ENCODE peak calls at places on chromosome 10, in four cellular contexts. E is H9, T is IMR-90, G is mesendoderm. C is an unnamed sample.

GRCh38 chr10:89440262-89440661 is 25.9 kb downstream of the IFIT5 start:
- DNase-seq in E (no peak), T (no peak), G (no peak), C (no peak)

GRCh38 chr10:96838529-96838928 is 6.4 kb downstream of the LCOR start:
- DNase-seq in E (no peak), T (no peak), G (no peak), C (no peak)

GRCh38 chr10:86556933-86557649 is 35.5 kb upstream of the WAPL start:
- DNase-seq in E (no peak), T (no peak), G (no peak), C (no peak)

GRCh38 chr10:133422223-133422820 is 2.1 kb downstream of the SPRN start:
- DNase-seq in E (peak), T (no peak), G (no peak), C (no peak)

GRCh38 chr10:2928219-2928840 is 139.0 kb upstream of the PFKP start:
- DNase-seq in E (peak), T (peak), G (peak), C (peak)

GRCh38 chr10:74794531-74794930 is 31.9 kb upstream of the KAT6B start:
- DNase-seq in E (no peak), T (no peak), G (no peak), C (no peak)

GRCh38 chr10:30434273-30435067 is 486 bp downstream of the MAP3K8 start:
- DNase-seq in E (peak), T (peak), G (peak), C (peak)

GRCh38 chr10:102628451-102628911 is 15.8 kb upstream of the TRIM8 start:
- DNase-seq in E (no peak), T (no peak), G (peak), C (no peak)

GRCh38 chr10:103712898-103713498 is 142.4 kb downstream of the SH3PXD2A start:
- DNase-seq in E (peak), T (peak), G (peak), C (peak)

GRCh38 chr10:90872648-90873020 is 860 bp downstream of the RPP30 start:
- DNase-seq in E (no peak), T (no peak), G (no peak), C (no peak)

GRCh38 chr10:61798711-61799110 is 102.8 kb upstream of the ARID5B start:
- DNase-seq in E (no peak), T (no peak), G (no peak), C (no peak)

GRCh38 chr10:61937631-61938284 is 36.3 kb downstream of the ARID5B start:
- DNase-seq in E (no peak), T (peak), G (peak), C (no peak)

GRCh38 chr10:82162549-82163210 is 287.7 kb downstream of the NRG3 start:
- DNase-seq in E (no peak), T (no peak), G (no peak), C (no peak)

GRCh38 chr10:119404719-119405504 is 137.6 kb downstream of the RGS10 start:
- DNase-seq in E (no peak), T (no peak), G (no peak), C (no peak)

GRCh38 chr10:100311307-100311706 is 18.7 kb downstream of the PKD2L1 start:
- DNase-seq in E (no peak), T (no peak), G (no peak), C (no peak)

GRCh38 chr10:100319736-100320135 is 10.3 kb downstream of the PKD2L1 start:
- DNase-seq in E (no peak), T (no peak), G (no peak), C (no peak)

GRCh38 chr10:100318201-100318600 is 11.8 kb downstream of the PKD2L1 start:
- DNase-seq in E (no peak), T (no peak), G (no peak), C (no peak)

DNA sequence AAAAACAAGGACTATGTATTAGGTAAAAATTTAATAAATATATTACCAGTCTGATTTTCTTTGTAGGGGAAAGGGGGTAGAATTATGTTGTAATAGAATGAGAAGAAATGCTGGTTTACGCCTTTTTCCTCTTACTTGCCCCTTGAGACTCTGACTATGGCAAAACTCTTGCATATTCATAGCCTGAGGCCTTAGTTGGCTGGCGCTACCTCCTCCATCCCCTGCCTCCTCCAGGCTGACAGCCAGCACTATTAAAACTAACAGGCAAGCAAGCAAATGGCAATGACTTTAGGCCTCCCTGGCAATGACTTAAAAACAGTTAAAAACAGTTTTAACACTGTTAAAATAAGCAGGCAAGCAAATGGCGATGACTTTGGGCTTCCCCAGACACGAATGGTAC is 14.4 kb downstream of the PKD2L1 start:
- DNase-seq in E (no peak), T (no peak), G (peak), C (no peak)
- H3K56ac ChIP-seq in E (no peak), T (no peak), G (no peak), C (no peak)

DNA sequence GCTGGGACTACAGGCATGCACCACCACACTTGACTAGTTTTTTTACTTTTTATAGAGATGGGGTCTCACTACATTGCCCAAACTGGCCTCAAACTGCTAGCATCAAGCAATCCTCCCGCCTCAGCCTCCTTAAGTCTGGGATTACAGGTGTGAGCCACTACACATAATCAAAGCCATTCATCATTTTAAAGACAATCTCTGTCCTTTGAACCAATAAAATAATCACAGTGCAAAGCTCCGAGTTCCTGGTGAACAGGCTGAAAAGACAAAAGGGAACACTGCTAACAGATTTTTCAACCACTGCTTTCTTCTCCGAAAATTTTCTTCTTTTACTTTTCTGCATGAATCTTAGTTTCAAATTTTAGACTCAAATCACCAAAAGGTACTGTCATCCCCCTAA is 58.5 kb downstream of the PARD3 start:
- DNase-seq in E (no peak), T (no peak), G (no peak), C (no peak)
- H3K56ac ChIP-seq in E (no peak), T (no peak), G (no peak), C (no peak)

GRCh38 chr10:128451879-128452278 is 325.7 kb upstream of the MKI67 start:
- DNase-seq in E (no peak), T (no peak), G (no peak), C (no peak)

GRCh38 chr10:128443925-128444324 is 317.7 kb upstream of the MKI67 start:
- DNase-seq in E (no peak), T (no peak), G (no peak), C (no peak)

GRCh38 chr10:128448796-128449195 is 322.6 kb upstream of the MKI67 start:
- DNase-seq in E (no peak), T (no peak), G (no peak), C (no peak)
- H3K56ac ChIP-seq in E (no peak), T (no peak), G (no peak), C (no peak)

DNA sequence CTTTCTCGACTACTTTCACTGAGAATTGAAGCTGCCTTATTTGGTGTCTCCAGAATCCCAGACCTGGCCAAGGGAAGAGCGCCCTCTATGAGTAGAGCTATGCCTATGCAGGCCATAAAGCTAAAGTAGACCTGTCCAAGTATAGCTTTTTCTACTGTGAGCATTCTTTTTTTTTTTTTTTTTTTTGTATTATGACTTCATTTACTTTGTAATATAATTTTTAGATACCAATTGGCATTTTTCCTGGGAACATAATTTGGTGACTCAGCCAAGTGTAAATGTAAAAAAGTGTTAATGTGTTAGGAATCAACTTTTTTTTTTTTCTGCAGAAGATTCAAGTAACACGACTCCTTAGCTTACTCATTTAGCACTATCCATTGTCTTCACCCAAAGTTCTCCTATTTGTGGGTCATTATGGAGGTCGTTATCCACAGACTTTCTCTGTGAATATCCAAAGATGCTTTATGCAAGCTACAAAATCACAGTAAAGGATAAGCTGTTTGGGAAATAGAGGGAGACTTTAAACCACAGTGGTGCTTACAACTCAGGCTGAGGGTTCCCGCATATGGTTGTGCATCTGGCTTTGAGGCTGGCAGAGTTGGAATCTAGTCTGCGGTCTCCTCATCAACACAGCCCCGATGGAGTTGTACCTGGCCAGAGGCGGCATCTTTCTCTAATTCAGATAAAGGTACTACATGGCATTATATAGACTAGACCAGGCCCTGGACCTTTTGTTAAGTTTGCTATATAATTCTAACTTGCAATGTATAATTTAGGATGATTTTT is 1040.2 kb upstream of the SORCS1 start:
- DNase-seq in E (peak), T (no peak), G (peak), C (peak)
- H3K56ac ChIP-seq in E (no peak), T (no peak), G (no peak), C (no peak)

GRCh38 chr10:51768886-51769285 is 69.5 kb upstream of the CSTF2T start:
- DNase-seq in E (no peak), T (no peak), G (no peak), C (no peak)
- H3K56ac ChIP-seq in E (no peak), T (no peak), G (no peak), C (no peak)

GRCh38 chr10:101267776-101268175 is 38.5 kb upstream of the LBX1 start:
- DNase-seq in E (no peak), T (no peak), G (no peak), C (no peak)
- H3K56ac ChIP-seq in E (no peak), T (no peak), G (no peak), C (no peak)

GRCh38 chr10:49274886-49275285 is 24.1 kb upstream of the C10orf71 start:
- DNase-seq in E (no peak), T (no peak), G (no peak), C (peak)
- H3K56ac ChIP-seq in E (no peak), T (no peak), G (no peak), C (no peak)

GRCh38 chr10:126252884-126253612 is 135.2 kb downstream of the ADAM12 start:
- DNase-seq in E (no peak), T (peak), G (no peak), C (no peak)

GRCh38 chr10:126251778-126252407 is 136.4 kb downstream of the ADAM12 start:
- DNase-seq in E (no peak), T (no peak), G (no peak), C (no peak)

GRCh38 chr10:126250045-126250444 is 138.2 kb downstream of the ADAM12 start:
- DNase-seq in E (no peak), T (no peak), G (no peak), C (no peak)

GRCh38 chr10:126253613-126254002 is 134.7 kb downstream of the ADAM12 start:
- DNase-seq in E (no peak), T (no peak), G (no peak), C (no peak)

GRCh38 chr10:126250527-126251310 is 137.6 kb downstream of the ADAM12 start:
- DNase-seq in E (no peak), T (peak), G (no peak), C (no peak)
- H3K56ac ChIP-seq in E (no peak), T (no peak), G (no peak), C (no peak)

GRCh38 chr10:3992374-3993178 is 207.6 kb upstream of the KLF6 start:
- DNase-seq in E (no peak), T (no peak), G (no peak), C (no peak)

GRCh38 chr10:3990307-3990706 is 205.3 kb upstream of the KLF6 start:
- DNase-seq in E (no peak), T (no peak), G (no peak), C (no peak)

GRCh38 chr10:3986407-3987141 is 201.6 kb upstream of the KLF6 start:
- DNase-seq in E (no peak), T (no peak), G (no peak), C (no peak)

GRCh38 chr10:3982746-3983442 is 197.9 kb upstream of the KLF6 start:
- DNase-seq in E (no peak), T (no peak), G (no peak), C (no peak)

GRCh38 chr10:3987142-3987974 is 202.3 kb upstream of the KLF6 start:
- DNase-seq in E (no peak), T (peak), G (no peak), C (no peak)
- H3K56ac ChIP-seq in E (no peak), T (no peak), G (no peak), C (no peak)